ENCODE peak calls at places on chromosome 11, in nine cellular contexts. X is lower leg skin, C is HCT116, U is sigmoid colon, E is body of pancreas, V is right lobe of liver, T is uterus, L is esophagus squamous epithelium, W is ovary. N is an unnamed sample.
A peak's percentile ranks its signal among the peaks of the same experiment; 100 is the strongest.

GRCh38 chr11:129709801-129710398 is 105.7 kb upstream of the TMEM45B start:
- DNase-seq in X (peak; percentile 36), C (no peak), U (no peak), E (no peak), V (no peak), T (no peak), L (no peak), W (no peak), N (no peak)

GRCh38 chr11:47225552-47226137 is 10.9 kb downstream of the DDB2 start:
- DNase-seq in X (no peak), C (no peak), U (no peak), E (no peak), V (no peak), T (no peak), L (no peak), W (no peak), N (no peak)

GRCh38 chr11:102850973-102851745 is 7.8 kb upstream of the MMP3 start:
- DNase-seq in X (no peak), C (no peak), U (no peak), E (no peak), V (no peak), T (no peak), L (no peak), W (no peak), N (peak; percentile 4)

GRCh38 chr11:16876840-16877239 is 137.4 kb downstream of the PLEKHA7 start:
- DNase-seq in X (no peak), C (no peak), U (no peak), E (no peak), V (no peak), T (no peak), L (no peak), W (no peak), N (no peak)

GRCh38 chr11:108929241-108929640 is 264.4 kb downstream of the DDX10 start:
- DNase-seq in X (no peak), C (peak; percentile 8), U (no peak), E (no peak), V (no peak), T (no peak), L (no peak), W (no peak), N (no peak)

GRCh38 chr11:76408171-76408965 is 27.2 kb downstream of the GVQW3 start:
- DNase-seq in X (no peak), C (no peak), U (no peak), E (no peak), V (no peak), T (no peak), L (no peak), W (no peak), N (no peak)

GRCh38 chr11:134385774-134386565 is 26.1 kb downstream of the B3GAT1 start:
- DNase-seq in X (no peak), C (no peak), U (no peak), E (no peak), V (no peak), T (no peak), L (no peak), W (no peak), N (no peak)

GRCh38 chr11:12723410-12724297 is 49.4 kb downstream of the TEAD1 start:
- DNase-seq in X (peak; percentile 77), C (peak; percentile 79), U (no peak), E (no peak), V (no peak), T (no peak), L (no peak), W (no peak), N (no peak)

GRCh38 chr11:59754494-59754858 is 700 bp upstream of the STX3 start:
- DNase-seq in X (no peak), C (no peak), U (no peak), E (peak; percentile 31), V (peak; percentile 56), T (peak; percentile 21), L (no peak), W (no peak), N (no peak)

GRCh38 chr11:78200553-78200952 is 11.8 kb downstream of the USP35 start:
- DNase-seq in X (no peak), C (no peak), U (no peak), E (no peak), V (no peak), T (no peak), L (no peak), W (peak; percentile 27), N (no peak)

GRCh38 chr11:131686836-131687235 is 316.4 kb downstream of the NTM start:
- DNase-seq in X (peak; percentile 48), C (no peak), U (no peak), E (no peak), V (no peak), T (no peak), L (no peak), W (no peak), N (no peak)

GRCh38 chr11:69211540-69212120 is 55.9 kb downstream of the SMIM38 start:
- DNase-seq in X (peak; percentile 74), C (no peak), U (peak; percentile 36), E (no peak), V (no peak), T (no peak), L (no peak), W (no peak), N (no peak)

GRCh38 chr11:31045335-31045734 is 324.2 kb downstream of the DCDC1 start:
- DNase-seq in X (no peak), C (peak; percentile 10), U (no peak), E (no peak), V (no peak), T (no peak), L (no peak), W (no peak), N (no peak)

GRCh38 chr11:23423119-23423518 is 562.8 kb upstream of the CCDC179 start:
- DNase-seq in X (no peak), C (no peak), U (no peak), E (no peak), V (no peak), T (no peak), L (no peak), W (no peak), N (no peak)

GRCh38 chr11:67352546-67353316 is 615 bp downstream of the POLD4 start:
- DNase-seq in X (no peak), C (no peak), U (peak; percentile 77), E (no peak), V (peak; percentile 73), T (peak; percentile 47), L (no peak), W (peak; percentile 65), N (no peak)
- TF ChIP-seq POLR2A in X (no peak), C (no peak), U (no peak), E (no peak), V (no peak), T (no peak), L (no peak), W (no peak), N (peak; percentile 19)

DNA sequence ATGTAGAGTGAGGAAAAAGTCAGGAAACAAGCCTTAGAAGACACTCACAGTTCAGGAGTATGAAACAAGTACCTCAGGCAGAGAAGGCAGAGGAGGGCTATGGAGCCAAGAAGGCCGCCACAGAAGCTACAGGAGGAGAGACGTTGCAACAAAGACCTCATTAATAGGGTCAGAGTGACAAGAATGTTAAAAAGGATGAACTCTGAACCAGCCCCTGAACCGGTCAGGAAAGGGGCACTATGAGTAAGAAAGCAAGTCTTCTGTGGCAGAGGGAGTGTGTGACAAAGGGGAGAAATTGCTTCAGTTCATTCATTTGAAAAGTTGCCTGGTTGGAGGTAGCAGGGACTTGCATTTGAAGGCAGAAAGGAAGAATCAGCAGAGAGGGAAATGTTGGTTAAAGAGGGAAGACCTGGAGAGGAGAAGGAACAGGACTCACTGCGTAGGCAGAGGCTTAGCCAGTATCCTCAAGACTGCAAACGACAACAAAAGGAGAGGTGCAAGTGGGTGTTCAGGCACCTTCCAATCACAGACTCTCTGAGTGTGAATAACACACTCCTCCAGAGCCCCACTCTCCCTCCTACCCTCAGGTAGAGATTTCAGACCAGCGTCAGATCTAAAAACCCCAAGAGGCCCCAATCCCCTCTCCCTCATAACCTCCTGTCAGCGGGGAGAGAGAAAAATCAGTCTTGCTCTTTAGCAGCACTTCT is 15.4 kb downstream of the TAGLN start:
- DNase-seq in X (no peak), C (no peak), U (no peak), E (no peak), V (peak; percentile 2), T (no peak), L (no peak), W (no peak), N (no peak)
- TF ChIP-seq POLR2A in X (no peak), C (no peak), U (no peak), E (no peak), V (no peak), T (no peak), L (no peak), W (no peak), N (no peak)

GRCh38 chr11:71263391-71263790 is 11.0 kb upstream of the SHANK2 start:
- DNase-seq in X (no peak), C (no peak), U (no peak), E (no peak), V (no peak), T (no peak), L (no peak), W (no peak), N (no peak)

GRCh38 chr11:71267807-71268421 is 15.5 kb upstream of the SHANK2 start:
- DNase-seq in X (peak; percentile 76), C (no peak), U (peak; percentile 19), E (no peak), V (no peak), T (no peak), L (no peak), W (no peak), N (no peak)

GRCh38 chr11:71268706-71269321 is 16.4 kb upstream of the SHANK2 start:
- DNase-seq in X (peak; percentile 58), C (no peak), U (peak; percentile 42), E (no peak), V (no peak), T (no peak), L (no peak), W (no peak), N (no peak)

GRCh38 chr11:71265559-71266092 is 13.2 kb upstream of the SHANK2 start:
- DNase-seq in X (no peak), C (no peak), U (peak; percentile 47), E (no peak), V (no peak), T (no peak), L (no peak), W (no peak), N (no peak)

DNA sequence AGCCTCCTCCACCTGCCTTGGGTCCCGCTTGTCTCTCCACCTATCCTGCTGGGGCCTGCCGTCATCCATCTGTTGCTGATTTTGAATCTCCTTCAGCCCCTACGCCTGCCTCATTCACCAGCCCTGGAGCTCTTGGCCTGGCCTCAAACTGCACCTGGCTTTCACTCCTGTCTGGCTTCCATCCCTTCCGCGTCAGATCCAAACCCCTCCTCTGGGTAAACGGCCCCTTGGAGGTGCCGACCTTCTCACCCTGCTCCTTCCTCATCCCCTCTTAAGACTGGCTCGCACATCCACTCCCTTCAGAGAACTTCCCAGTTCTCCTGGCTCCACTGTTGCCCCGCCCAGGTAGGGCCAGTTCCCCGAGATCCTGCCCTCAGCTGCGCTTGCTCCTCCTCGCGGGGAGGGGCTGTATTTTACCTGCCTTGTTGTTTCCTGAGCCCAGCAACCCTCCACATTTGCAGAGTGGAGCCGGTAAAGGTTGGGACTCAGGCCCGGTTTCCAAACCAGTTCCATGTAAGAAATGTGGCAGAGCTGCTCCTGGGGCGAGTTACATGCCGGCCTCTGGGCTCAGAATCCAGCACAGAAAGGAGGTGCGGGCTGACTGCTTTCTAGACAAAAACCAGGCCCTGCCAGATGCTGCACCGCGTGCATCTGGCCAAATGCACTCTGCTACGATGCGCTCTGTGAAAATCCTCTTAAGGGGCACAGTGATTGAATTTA is 13.9 kb upstream of the SHANK2 start:
- DNase-seq in X (peak; percentile 84), C (no peak), U (peak; percentile 49), E (no peak), V (no peak), T (no peak), L (no peak), W (no peak), N (no peak)
- TF ChIP-seq POLR2A in X (no peak), C (no peak), U (no peak), E (no peak), V (no peak), T (no peak), L (no peak), W (no peak), N (no peak)

GRCh38 chr11:9758676-9759518 is 95.0 kb downstream of the SWAP70 start:
- DNase-seq in X (peak; percentile 96), C (peak; percentile 24), U (peak; percentile 89), E (peak; percentile 69), V (peak; percentile 79), T (peak; percentile 75), L (no peak), W (peak; percentile 85), N (peak; percentile 81)
- TF ChIP-seq POLR2A in X (no peak), C (peak; percentile 11), U (no peak), E (no peak), V (no peak), T (no peak), L (no peak), W (no peak), N (peak; percentile 18)